ENCODE peak calls at places on chromosomes 3 and 15, in ten cellular contexts. D is BJ; T is cerebellum; M is NAMALWA; C is non-pigmented ciliary epithelial cell; R is esophagus muscularis mucosa; G is AG08396; Y is T follicular helper cell; E is lower leg skin; B is stimulated activated CD8-positive, alpha-beta memory T cell treated with anti-CD3 and anti-CD28 coated beads, Interleukin-7, amount 100 ng/mL, for 4 hours. H is an unnamed sample.

GRCh38 chr3:39718674-39719595 is 90.5 kb upstream of the MYRIP start:
- DNase-seq in D (peak), T (no peak), M (no peak), C (peak), R (no peak), G (peak), Y (no peak), E (no peak), B (no peak), H (no peak)

GRCh38 chr3:130393594-130393993 is 48.1 kb downstream of the COL6A5 start:
- DNase-seq in D (no peak), T (no peak), M (no peak), C (no peak), R (no peak), G (no peak), Y (no peak), E (no peak), B (no peak), H (no peak)

GRCh38 chr15:78695046-78695671 is 54.1 kb upstream of the CHRNB4 start:
- DNase-seq in D (no peak), T (no peak), M (no peak), C (no peak), R (peak), G (no peak), Y (no peak), E (no peak), B (no peak), H (no peak)

GRCh38 chr15:96388673-96389072 is 58.2 kb downstream of the NR2F2 start:
- DNase-seq in D (no peak), T (no peak), M (no peak), C (no peak), R (no peak), G (no peak), Y (no peak), E (no peak), B (no peak), H (no peak)

GRCh38 chr3:14890470-14890869 is 56.9 kb upstream of the NR2C2 start:
- DNase-seq in D (no peak), T (no peak), M (no peak), C (no peak), R (no peak), G (no peak), Y (no peak), E (no peak), B (no peak), H (no peak)

GRCh38 chr3:57112206-57112605 is 51.7 kb downstream of the SPATA12 start:
- DNase-seq in D (no peak), T (no peak), M (peak), C (no peak), R (no peak), G (no peak), Y (no peak), E (no peak), B (no peak), H (no peak)

GRCh38 chr3:143975549-143976152 is 4.0 kb downstream of the DIPK2A start:
- DNase-seq in D (no peak), T (peak), M (peak), C (no peak), R (no peak), G (peak), Y (no peak), E (no peak), B (no peak), H (no peak)

GRCh38 chr15:86870846-86871245 is 791.2 kb downstream of the AGBL1 start:
- DNase-seq in D (no peak), T (no peak), M (no peak), C (no peak), R (no peak), G (no peak), Y (no peak), E (no peak), B (no peak), H (no peak)

GRCh38 chr15:99430881-99431401 is 134.8 kb upstream of the MEF2A start:
- DNase-seq in D (no peak), T (no peak), M (no peak), C (no peak), R (no peak), G (no peak), Y (no peak), E (no peak), B (no peak), H (no peak)

GRCh38 chr3:129777806-129778205 is 115.7 kb downstream of the TMCC1 start:
- DNase-seq in D (no peak), T (no peak), M (no peak), C (no peak), R (no peak), G (peak), Y (no peak), E (no peak), B (no peak), H (no peak)

GRCh38 chr3:181581651-181582050 is 130.1 kb upstream of the SOX2 start:
- DNase-seq in D (no peak), T (no peak), M (no peak), C (no peak), R (no peak), G (no peak), Y (no peak), E (no peak), B (no peak), H (no peak)

GRCh38 chr3:14773281-14773680 is 45.5 kb upstream of the FGD5 start:
- DNase-seq in D (no peak), T (no peak), M (no peak), C (no peak), R (no peak), G (no peak), Y (no peak), E (no peak), B (no peak), H (no peak)

GRCh38 chr3:121794264-121794983 is 40.4 kb downstream of the IQCB1 start:
- DNase-seq in D (no peak), T (no peak), M (peak), C (no peak), R (no peak), G (no peak), Y (no peak), E (no peak), B (no peak), H (no peak)